ENCODE peak calls at places on chromosomes 16 and 17, in five cellular contexts. T, Z, O, V and Y are unnamed samples.

GRCh38 chr16:68379472-68380347 is 68.6 kb downstream of the SMPD3 start:
- DNase-seq in V (no peak), Z (no peak), O (no peak), T (no peak), Y (no peak)

GRCh38 chr17:1455291-1455747 is 713 bp downstream of the CRK start:
- DNase-seq in Z (no peak), O (peak; percentile 62), V (peak; percentile 57), T (peak; percentile 61), Y (peak; percentile 66)

GRCh38 chr17:10205549-10206185 is 7.3 kb upstream of the GAS7 start:
- DNase-seq in V (no peak), T (no peak), Z (no peak), O (no peak), Y (no peak)

GRCh38 chr17:78379134-78379497 is 667 bp downstream of the PGS1 start:
- DNase-seq in O (peak; percentile 81), Z (no peak), T (no peak), V (no peak), Y (no peak)

GRCh38 chr17:57552114-57552601 is 192.9 kb downstream of the CCDC182 start:
- DNase-seq in T (peak; percentile 64), V (peak; percentile 40), O (no peak), Z (no peak), Y (no peak)

GRCh38 chr16:68359398-68360191 is 48.8 kb downstream of the PRMT7 start:
- DNase-seq in T (no peak), O (no peak), V (no peak), Z (no peak), Y (no peak)

GRCh38 chr17:19270951-19271611 is 33.9 kb downstream of the EPN2 start:
- DNase-seq in O (no peak), V (no peak), T (no peak), Z (no peak), Y (peak; percentile 80)

GRCh38 chr16:59385953-59386352 is 651.8 kb upstream of the GOT2 start:
- DNase-seq in Z (no peak), V (no peak), O (no peak), T (no peak), Y (no peak)

GRCh38 chr17:80608326-80608725 is 63.7 kb downstream of the RPTOR start:
- DNase-seq in Z (no peak), V (no peak), T (no peak), O (no peak), Y (no peak)

GRCh38 chr16:89242795-89243200 is 25.3 kb downstream of the ZNF778 start:
- DNase-seq in O (no peak), Z (no peak), V (no peak), T (no peak), Y (no peak)

GRCh38 chr16:12459401-12459791 is 344.3 kb downstream of the CPPED1 start:
- DNase-seq in Z (no peak), V (no peak), O (no peak), T (no peak), Y (no peak)

GRCh38 chr17:44326867-44327444 is 2.3 kb upstream of the SLC25A39 start:
- DNase-seq in T (peak; percentile 96), O (peak; percentile 95), V (peak; percentile 96), Z (peak; percentile 87), Y (peak; percentile 98)

GRCh38 chr16:21162661-21163151 is 4.2 kb downstream of the LDAF1 start:
- DNase-seq in Z (no peak), T (no peak), V (peak; percentile 36), O (no peak), Y (peak; percentile 10)

GRCh38 chr17:36195474-36196098 is 972 bp downstream of the CCL3L1 start:
- DNase-seq in O (no peak), Z (no peak), V (no peak), T (no peak), Y (no peak)

GRCh38 chr17:46979023-46979870 is at the start of gene RPRML:
- DNase-seq in T (no peak), O (no peak), V (peak; percentile 34), Z (no peak), Y (no peak)

GRCh38 chr17:74443516-74444296 is 11.8 kb downstream of the GPRC5C start:
- DNase-seq in V (no peak), O (no peak), T (no peak), Z (no peak), Y (no peak)

GRCh38 chr17:18237461-18237860 is 12.0 kb downstream of the LLGL1 start:
- DNase-seq in O (no peak), V (no peak), T (no peak), Z (no peak), Y (no peak)

GRCh38 chr17:8792646-8793045 is 6.5 kb downstream of the MFSD6L start:
- DNase-seq in V (no peak), T (no peak), O (no peak), Z (no peak), Y (no peak)

GRCh38 chr17:63956296-63956920 is 16.3 kb downstream of the SCN4A start:
- DNase-seq in Z (no peak), T (no peak), V (no peak), O (peak; percentile 90), Y (no peak)

GRCh38 chr17:9244066-9245052 is 223.0 kb downstream of the NTN1 start:
- DNase-seq in V (peak; percentile 63), T (no peak), O (no peak), Z (no peak), Y (no peak)

GRCh38 chr17:55420067-55420775 is 1.4 kb downstream of the MMD start:
- DNase-seq in V (no peak), Z (no peak), O (no peak), T (peak; percentile 57), Y (peak; percentile 58)

GRCh38 chr17:15108992-15109391 is 156.1 kb downstream of the PMP22 start:
- DNase-seq in V (no peak), Z (no peak), T (no peak), O (no peak), Y (no peak)

GRCh38 chr16:31130336-31130812 is 5.2 kb downstream of the PRSS8 start:
- DNase-seq in T (no peak), V (no peak), Z (no peak), O (no peak), Y (peak; percentile 29)

GRCh38 chr16:5064915-5065314 is 841 bp downstream of the C16orf89 start:
- DNase-seq in Z (no peak), O (no peak), V (no peak), T (no peak), Y (peak; percentile 7)

GRCh38 chr16:72620853-72621252 is 427.1 kb downstream of the ZFHX3 start:
- DNase-seq in V (no peak), T (no peak), Z (no peak), O (no peak), Y (no peak)

GRCh38 chr16:82402665-82403218 is 224.0 kb upstream of the CDH13 start:
- DNase-seq in T (no peak), O (no peak), Z (no peak), V (no peak), Y (no peak)

GRCh38 chr16:24844101-24845030 is 1.4 kb upstream of the SLC5A11 start:
- DNase-seq in O (peak; percentile 90), T (no peak), Z (no peak), V (no peak), Y (peak; percentile 93)

GRCh38 chr16:22052985-22053384 is 39.4 kb upstream of the VWA3A start:
- DNase-seq in O (no peak), V (no peak), Z (no peak), T (no peak), Y (no peak)

GRCh38 chr16:48126801-48127644 is 28.8 kb downstream of the ABCC12 start:
- DNase-seq in V (no peak), O (peak; percentile 6), T (no peak), Z (no peak), Y (no peak)

GRCh38 chr17:10022416-10022815 is 117.3 kb upstream of the RCVRN start:
- DNase-seq in Z (no peak), V (no peak), O (no peak), T (no peak), Y (no peak)

GRCh38 chr16:27758544-27758943 is 208.6 kb downstream of the KATNIP start:
- DNase-seq in Z (no peak), V (no peak), O (no peak), T (no peak), Y (no peak)

GRCh38 chr17:15392326-15392739 is 50.9 kb upstream of the TEKT3 start:
- DNase-seq in T (no peak), Z (no peak), O (no peak), V (peak; percentile 31), Y (peak; percentile 28)

GRCh38 chr16:30786115-30786935 is 680 bp downstream of the ZNF629 start:
- DNase-seq in Z (no peak), V (peak; percentile 39), O (peak; percentile 60), T (no peak), Y (peak; percentile 47)

GRCh38 chr16:84843149-84844048 is 23.6 kb downstream of the CRISPLD2 start:
- DNase-seq in V (no peak), Z (no peak), T (no peak), O (no peak), Y (no peak)
- H3K27ac ChIP-seq in V (peak overlapping the region; percentile 45), Z (no peak overlapping the region), T (no peak overlapping the region), O (no peak overlapping the region), Y (no peak overlapping the region)

GRCh38 chr17:72539981-72540897 is 419.4 kb downstream of the SOX9 start:
- DNase-seq in O (peak; percentile 66), Z (no peak), T (no peak), V (peak; percentile 66), Y (peak; percentile 65)
- H3K4me3 ChIP-seq in O (peak overlapping the region; percentile 45), Z (no peak overlapping the region), T (peak overlapping the region; percentile 39), V (no peak overlapping the region), Y (no peak overlapping the region)

DNA sequence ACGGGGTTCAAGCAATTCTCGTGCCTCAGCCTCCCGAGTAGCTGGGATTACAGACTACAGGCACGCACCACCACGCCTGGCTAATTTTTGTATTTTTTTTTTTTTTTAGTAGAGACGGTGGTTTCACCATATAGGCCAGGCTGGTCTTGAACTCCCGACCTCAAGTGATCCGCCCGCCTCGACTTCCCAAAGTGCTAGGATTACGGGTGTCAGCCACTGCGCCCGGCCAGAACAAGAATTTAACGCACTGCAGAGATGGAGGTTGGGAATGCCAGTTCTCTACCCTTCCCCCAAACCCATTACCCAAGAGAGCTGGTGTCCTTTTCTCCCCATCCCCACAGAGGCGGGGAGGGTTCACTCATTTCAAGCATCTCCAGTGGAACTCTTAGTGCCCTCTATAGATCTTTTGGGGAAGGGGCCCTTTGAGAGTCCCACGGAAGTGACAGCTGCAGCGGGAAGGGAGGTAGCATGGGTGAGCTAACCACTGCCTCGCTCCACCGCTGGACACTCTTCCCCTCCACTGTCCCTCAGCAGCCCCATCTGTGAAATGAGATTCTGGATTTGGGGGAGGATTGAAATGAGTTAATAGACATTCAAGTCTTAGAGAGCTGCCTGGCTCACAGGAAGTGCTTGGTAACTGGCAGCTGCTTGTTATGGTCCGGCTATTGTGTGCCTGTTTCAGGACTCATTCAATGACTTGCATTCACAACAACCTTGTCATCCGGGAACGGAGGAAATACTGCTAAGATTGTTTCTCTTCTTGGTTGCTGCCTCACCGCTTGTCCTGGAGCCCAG is 3.5 kb upstream of the UBALD2 start:
- DNase-seq in V (no peak), O (no peak), T (peak; percentile 45), Z (no peak), Y (peak; percentile 50)
- H3K27ac ChIP-seq in V (no peak overlapping the region), O (no peak overlapping the region), T (peak overlapping the region; percentile 79), Z (no peak overlapping the region), Y (peak overlapping the region; percentile 97)

GRCh38 chr16:80994451-80994850 is 12.2 kb downstream of the CMC2 start:
- DNase-seq in Z (no peak), V (no peak), T (no peak), O (no peak), Y (no peak)

GRCh38 chr16:80993293-80993691 is 13.4 kb downstream of the CMC2 start:
- DNase-seq in V (no peak), Z (no peak), T (no peak), O (peak; percentile 87), Y (no peak)

GRCh38 chr16:80997139-80997798 is 9.4 kb downstream of the CMC2 start:
- DNase-seq in V (no peak), Z (no peak), O (peak; percentile 83), T (no peak), Y (peak; percentile 88)

GRCh38 chr16:80997964-80998620 is 8.6 kb downstream of the CMC2 start:
- DNase-seq in O (no peak), V (no peak), Z (no peak), T (no peak), Y (no peak)

GRCh38 chr16:80996688-80997138 is 10.0 kb downstream of the CMC2 start:
- DNase-seq in O (no peak), V (no peak), Z (no peak), T (no peak), Y (no peak)
- H3K4me3 ChIP-seq in O (peak overlapping the region; percentile 27), V (no peak overlapping the region), Z (peak overlapping the region; percentile 51), T (peak overlapping the region; percentile 41), Y (no peak overlapping the region)